ENCODE peak calls at places on chromosomes 3 and 15, in seven cellular contexts. J, D, C, Q, E, O and Z are unnamed samples.

GRCh38 chr15:74202461-74203401 is at the start of gene STRA6:
- DNase-seq in J (no peak), D (no peak), C (no peak), Q (peak), E (no peak), O (no peak), Z (no peak)

GRCh38 chr3:143736651-143737050 is 111.6 kb downstream of the SLC9A9 start:
- DNase-seq in J (no peak), D (no peak), C (no peak), Q (no peak), E (peak), O (no peak), Z (no peak)

GRCh38 chr3:106276755-106277612 is 408.2 kb upstream of the CBLB start:
- DNase-seq in J (no peak), D (no peak), C (no peak), Q (no peak), E (no peak), O (no peak), Z (no peak)

GRCh38 chr15:41499109-41499851 is 5.6 kb downstream of the ITPKA start:
- DNase-seq in J (no peak), D (no peak), C (no peak), Q (no peak), E (no peak), O (no peak), Z (no peak)

GRCh38 chr15:63135804-63136203 is 14.1 kb downstream of the LACTB start:
- DNase-seq in J (no peak), D (no peak), C (no peak), Q (peak), E (peak), O (no peak), Z (no peak)

GRCh38 chr3:43879166-43879565 is 188.4 kb downstream of the ABHD5 start:
- DNase-seq in J (no peak), D (no peak), C (peak), Q (no peak), E (no peak), O (no peak), Z (no peak)

GRCh38 chr3:30886888-30887287 is 7.6 kb downstream of the GADL1 start:
- DNase-seq in J (no peak), D (no peak), C (no peak), Q (no peak), E (no peak), O (no peak), Z (no peak)

GRCh38 chr3:40398346-40398745 is 11.4 kb downstream of the ENTPD3 start:
- DNase-seq in J (no peak), D (no peak), C (peak), Q (peak), E (no peak), O (no peak), Z (no peak)

GRCh38 chr3:115072265-115073008 is 74.7 kb downstream of the ZBTB20 start:
- DNase-seq in J (no peak), D (no peak), C (no peak), Q (peak), E (peak), O (no peak), Z (no peak)

GRCh38 chr15:82942691-82943090 is 9.8 kb downstream of the HOMER2 start:
- DNase-seq in J (no peak), D (no peak), C (peak), Q (no peak), E (no peak), O (no peak), Z (no peak)

GRCh38 chr3:113405180-113405579 is 36.1 kb downstream of the CFAP44 start:
- DNase-seq in J (no peak), D (no peak), C (no peak), Q (peak), E (peak), O (no peak), Z (no peak)

GRCh38 chr15:24880663-24881062 is 74.1 kb upstream of the SNRPN start:
- DNase-seq in J (no peak), D (no peak), C (no peak), Q (no peak), E (no peak), O (no peak), Z (no peak)

GRCh38 chr3:66971245-66971644 is 26.9 kb upstream of the KBTBD8 start:
- DNase-seq in J (no peak), D (no peak), C (no peak), Q (no peak), E (no peak), O (no peak), Z (no peak)

GRCh38 chr15:68227806-68228142 is 1.8 kb downstream of the CLN6 start:
- DNase-seq in J (no peak), D (no peak), C (no peak), Q (no peak), E (no peak), O (peak), Z (no peak)

GRCh38 chr3:52831500-52832301 is 1.2 kb upstream of the ITIH4 start:
- DNase-seq in J (peak), D (peak), C (peak), Q (peak), E (peak), O (no peak), Z (peak)

GRCh38 chr3:141851411-141851810 is 25.0 kb upstream of the ATP1B3 start:
- DNase-seq in J (no peak), D (no peak), C (peak), Q (no peak), E (no peak), O (no peak), Z (no peak)

GRCh38 chr3:66795365-66795764 is 202.7 kb upstream of the KBTBD8 start:
- DNase-seq in J (no peak), D (no peak), C (no peak), Q (peak), E (peak), O (no peak), Z (no peak)

GRCh38 chr15:85282504-85283115 is 97.8 kb upstream of the AKAP13 start:
- DNase-seq in J (no peak), D (no peak), C (peak), Q (peak), E (peak), O (no peak), Z (no peak)

GRCh38 chr3:158091526-158091925 is 14.7 kb downstream of the SHOX2 start:
- DNase-seq in J (no peak), D (no peak), C (no peak), Q (peak), E (peak), O (no peak), Z (no peak)
- TF ChIP-seq CTCF in J (no peak), D (peak), C (no peak), Q (peak), E (peak), O (no peak), Z (no peak)

GRCh38 chr3:14393440-14394111 is 8.8 kb upstream of the SLC6A6 start:
- DNase-seq in J (no peak), D (no peak), C (no peak), Q (no peak), E (no peak), O (no peak), Z (peak)

GRCh38 chr3:14392803-14393319 is 9.5 kb upstream of the SLC6A6 start:
- DNase-seq in J (no peak), D (no peak), C (no peak), Q (no peak), E (no peak), O (no peak), Z (no peak)

GRCh38 chr3:14391033-14391432 is 11.4 kb upstream of the SLC6A6 start:
- DNase-seq in J (peak), D (no peak), C (peak), Q (peak), E (peak), O (no peak), Z (peak)

GRCh38 chr3:14389133-14390115 is 13.0 kb upstream of the SLC6A6 start:
- DNase-seq in J (no peak), D (no peak), C (no peak), Q (no peak), E (peak), O (no peak), Z (no peak)

DNA sequence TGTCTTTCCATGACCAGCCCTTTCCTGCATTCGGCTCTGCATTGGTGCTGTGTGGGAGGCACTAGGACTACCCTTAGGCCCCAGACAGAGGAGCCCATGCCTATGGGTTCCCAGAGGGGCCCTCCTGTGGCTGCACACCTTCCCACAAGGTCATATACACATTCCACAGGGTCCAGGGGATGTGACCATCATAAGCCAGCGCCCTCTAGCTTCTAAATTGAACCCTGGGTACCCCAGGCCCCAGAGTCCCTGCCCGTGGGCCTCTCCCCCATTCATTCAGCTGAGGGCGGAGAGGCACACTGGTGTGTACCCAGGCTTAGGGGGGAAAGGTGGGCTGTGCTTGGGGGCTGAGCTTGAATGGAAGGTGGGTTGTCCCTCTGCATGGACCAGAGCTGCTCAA is 10.2 kb upstream of the SLC6A6 start:
- DNase-seq in J (no peak), D (no peak), C (no peak), Q (no peak), E (no peak), O (no peak), Z (no peak)
- TF ChIP-seq CTCF in J (no peak), D (no peak), C (no peak), Q (no peak), E (no peak), O (no peak), Z (no peak)

GRCh38 chr3:53919741-53920140 is 28.1 kb upstream of the SELENOK start:
- DNase-seq in J (no peak), D (no peak), C (no peak), Q (no peak), E (no peak), O (no peak), Z (no peak)

GRCh38 chr3:53921296-53921695 is 29.6 kb upstream of the SELENOK start:
- DNase-seq in J (no peak), D (no peak), C (no peak), Q (no peak), E (peak), O (no peak), Z (no peak)
- TF ChIP-seq CTCF in J (no peak), D (no peak), C (peak), Q (peak), E (peak), O (no peak), Z (no peak)

GRCh38 chr15:78840661-78841060 is 29.4 kb upstream of the ADAMTS7 start:
- DNase-seq in J (peak), D (no peak), C (no peak), Q (no peak), E (no peak), O (no peak), Z (no peak)

GRCh38 chr15:78837131-78837530 is 25.9 kb upstream of the ADAMTS7 start:
- DNase-seq in J (no peak), D (no peak), C (no peak), Q (no peak), E (no peak), O (no peak), Z (no peak)

GRCh38 chr15:78838480-78838879 is 27.2 kb upstream of the ADAMTS7 start:
- DNase-seq in J (peak), D (no peak), C (peak), Q (no peak), E (peak), O (no peak), Z (no peak)

GRCh38 chr15:78836333-78836732 is 25.1 kb upstream of the ADAMTS7 start:
- DNase-seq in J (no peak), D (no peak), C (no peak), Q (no peak), E (no peak), O (no peak), Z (no peak)

GRCh38 chr15:78837543-78837942 is 26.3 kb upstream of the ADAMTS7 start:
- DNase-seq in J (no peak), D (no peak), C (no peak), Q (no peak), E (no peak), O (no peak), Z (no peak)
- TF ChIP-seq CTCF in J (no peak), D (no peak), C (no peak), Q (no peak), E (no peak), O (no peak), Z (no peak)